ENCODE peak calls at places on chromosomes 1 and 21, in six cellular contexts. H, F, T, Q, Z and O are unnamed samples.

GRCh38 chr1:75133754-75134655 is at the start of gene LHX8:
- DNase-seq in H (peak; percentile 78), F (no peak), T (no peak), Q (no peak), Z (no peak), O (no peak)

GRCh38 chr1:209389258-209389657 is 194.3 kb upstream of the CAMK1G start:
- DNase-seq in H (no peak), F (no peak), T (no peak), Q (no peak), Z (no peak), O (peak; percentile 78)

GRCh38 chr1:7014640-7014930 is 229.3 kb downstream of the CAMTA1 start:
- DNase-seq in H (no peak), F (no peak), T (no peak), Q (no peak), Z (no peak), O (no peak)

GRCh38 chr1:74937176-74937575 is 197.0 kb upstream of the LHX8 start:
- DNase-seq in H (no peak), F (no peak), T (no peak), Q (no peak), Z (no peak), O (no peak)

GRCh38 chr1:112798293-112798692 is 83.2 kb upstream of the PPM1J start:
- DNase-seq in H (no peak), F (no peak), T (no peak), Q (no peak), Z (no peak), O (no peak)

GRCh38 chr1:1462318-1462966 is 9.1 kb upstream of the ATAD3B start:
- DNase-seq in H (no peak), F (peak; percentile 91), T (no peak), Q (peak; percentile 31), Z (no peak), O (no peak)

GRCh38 chr1:21323091-21323490 is 32.8 kb upstream of the ECE1 start:
- DNase-seq in H (no peak), F (no peak), T (no peak), Q (no peak), Z (peak; percentile 52), O (no peak)

GRCh38 chr1:54982739-54983138 is 2.3 kb downstream of the TMEM61 start:
- DNase-seq in H (no peak), F (peak; percentile 6), T (no peak), Q (no peak), Z (no peak), O (no peak)

GRCh38 chr21:37118187-37118826 is 45.3 kb downstream of the TTC3 start:
- DNase-seq in H (no peak), F (no peak), T (no peak), Q (no peak), Z (no peak), O (no peak)

GRCh38 chr1:215018555-215018954 is 64.0 kb upstream of the KCNK2 start:
- DNase-seq in H (no peak), F (no peak), T (no peak), Q (no peak), Z (no peak), O (no peak)

GRCh38 chr1:172393354-172393753 is 27.1 kb upstream of the C1orf105 start:
- DNase-seq in H (no peak), F (no peak), T (no peak), Q (no peak), Z (no peak), O (no peak)